ENCODE peak calls at places on chromosomes 1 and 21, in seven cellular contexts. L is breast epithelium, K is Peyer's patch, X is A549, F is HepG2, C is esophagus squamous epithelium, J is stomach. P is an unnamed sample.

GRCh38 chr21:15001773-15002647 is 62.8 kb downstream of the NRIP1 start:
- DNase-seq in L (no peak), K (no peak), X (no peak), F (no peak), C (no peak), J (no peak), P (no peak)

GRCh38 chr1:54671985-54672608 is 30.5 kb downstream of the MROH7 start:
- DNase-seq in L (no peak), K (peak; percentile 66), X (peak; percentile 47), F (peak; percentile 44), C (no peak), J (peak; percentile 66), P (no peak)

GRCh38 chr1:68331117-68331865 is 99.0 kb upstream of the WLS start:
- DNase-seq in L (no peak), K (no peak), X (no peak), F (no peak), C (no peak), J (no peak), P (no peak)

GRCh38 chr1:2321258-2321657 is 70.1 kb downstream of the MORN1 start:
- DNase-seq in L (no peak), K (no peak), X (no peak), F (no peak), C (no peak), J (no peak), P (no peak)

GRCh38 chr1:3910769-3911520 is 10.9 kb upstream of the C1orf174 start:
- DNase-seq in L (peak; percentile 78), K (peak; percentile 86), X (peak; percentile 70), F (peak; percentile 57), C (no peak), J (peak; percentile 83), P (peak; percentile 63)

GRCh38 chr1:230753586-230754251 is 6.5 kb downstream of the CAPN9 start:
- DNase-seq in L (no peak), K (peak; percentile 86), X (no peak), F (peak; percentile 30), C (no peak), J (peak; percentile 74), P (peak; percentile 62)

GRCh38 chr1:232378266-232379041 is 251.5 kb downstream of the SIPA1L2 start:
- DNase-seq in L (no peak), K (no peak), X (no peak), F (no peak), C (no peak), J (peak; percentile 37), P (peak; percentile 45)

GRCh38 chr1:167060141-167061072 is 29.8 kb downstream of the GPA33 start:
- DNase-seq in L (no peak), K (no peak), X (no peak), F (no peak), C (no peak), J (no peak), P (no peak)

GRCh38 chr21:39083377-39084008 is 99.8 kb downstream of the PSMG1 start:
- DNase-seq in L (no peak), K (no peak), X (no peak), F (no peak), C (no peak), J (peak; percentile 41), P (no peak)

GRCh38 chr1:178664278-178664677 is 60.8 kb upstream of the RALGPS2 start:
- DNase-seq in L (no peak), K (no peak), X (no peak), F (no peak), C (no peak), J (no peak), P (no peak)

GRCh38 chr1:97849350-97850339 is 71.2 kb downstream of the DPYD start:
- DNase-seq in L (no peak), K (no peak), X (peak; percentile 31), F (no peak), C (no peak), J (no peak), P (no peak)

DNA sequence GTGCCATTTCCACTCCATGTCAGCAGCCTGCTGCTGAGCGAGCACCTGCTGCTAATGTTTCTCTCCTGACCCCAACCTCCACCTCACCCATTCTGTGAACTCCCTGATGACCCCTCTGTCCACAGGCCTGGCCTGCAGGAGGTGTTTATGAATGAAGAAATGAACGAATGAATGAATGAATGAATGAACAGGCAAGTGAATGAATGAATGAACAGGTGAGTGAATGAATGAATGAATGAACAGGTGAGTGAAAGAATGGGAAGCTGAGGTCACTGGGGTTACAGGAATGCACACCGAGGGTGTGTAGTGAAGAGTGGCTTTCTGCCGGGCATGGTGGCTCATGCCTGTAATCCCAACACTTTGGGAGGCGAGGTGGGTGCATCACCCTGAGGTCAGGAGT is 173.4 kb downstream of the IGSF21 start:
- DNase-seq in L (no peak), K (no peak), X (no peak), F (no peak), C (no peak), J (no peak), P (no peak)
- TF ChIP-seq POLR2A in L (no peak), K (no peak), X (no peak), F (no peak), C (no peak), J (no peak), P (no peak)

GRCh38 chr21:41965045-41965444 is 11.2 kb upstream of the C2CD2 start:
- DNase-seq in L (peak; percentile 10), K (peak; percentile 22), X (no peak), F (no peak), C (no peak), J (no peak), P (no peak)

GRCh38 chr21:41967708-41968107 is 13.9 kb upstream of the C2CD2 start:
- DNase-seq in L (peak; percentile 20), K (peak; percentile 15), X (no peak), F (no peak), C (no peak), J (no peak), P (no peak)

GRCh38 chr21:41966872-41967621 is 13.2 kb upstream of the C2CD2 start:
- DNase-seq in L (peak; percentile 22), K (peak; percentile 19), X (no peak), F (no peak), C (no peak), J (no peak), P (no peak)

GRCh38 chr21:41965447-41966340 is 11.9 kb upstream of the C2CD2 start:
- DNase-seq in L (peak; percentile 42), K (peak; percentile 23), X (no peak), F (no peak), C (no peak), J (no peak), P (no peak)

DNA sequence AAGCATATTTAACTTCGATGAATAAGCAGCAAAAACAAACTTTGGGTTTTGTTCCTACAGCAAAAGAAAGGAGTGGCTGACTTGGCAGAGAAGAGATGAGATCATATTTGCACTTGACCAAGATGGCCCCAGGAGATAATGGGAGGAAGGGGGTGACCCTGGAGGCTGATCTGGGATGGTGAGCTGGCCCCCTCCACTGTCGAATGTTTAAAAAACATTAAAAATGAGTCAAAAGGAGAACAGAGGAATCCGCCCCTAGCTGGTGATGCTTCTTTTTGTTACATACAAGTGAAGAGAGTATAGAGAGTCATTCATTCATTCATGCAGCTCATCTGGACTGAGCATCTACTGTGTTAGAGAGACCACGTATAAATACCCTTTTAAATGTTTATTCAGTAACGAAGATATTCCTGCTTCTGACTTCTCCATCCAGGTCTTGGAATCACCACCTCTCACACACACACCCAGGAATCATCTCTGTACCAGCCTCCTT is 12.6 kb upstream of the C2CD2 start:
- DNase-seq in L (no peak), K (peak; percentile 7), X (no peak), F (no peak), C (no peak), J (no peak), P (no peak)
- H3K4me1 ChIP-seq in L (no peaks in the 10 kb centered on the region), K (no peaks in the 10 kb centered on the region), X (peaks cover 14% of the 10 kb centered on the region), F (peaks cover 46% of the 10 kb centered on the region), C (peaks cover 51% of the 10 kb centered on the region), J (peaks cover 11% of the 10 kb centered on the region), P (no peaks in the 10 kb centered on the region)

GRCh38 chr1:24648919-24649318 is 5.8 kb downstream of the SRRM1 start:
- DNase-seq in L (no peak), K (no peak), X (no peak), F (no peak), C (no peak), J (no peak), P (no peak)
- H3K27ac ChIP-seq in L (no peak overlapping the region), K (no peak overlapping the region), X (no peak overlapping the region), F (no peak overlapping the region), C (no peak overlapping the region), J (no peak overlapping the region), P (no peak overlapping the region)

GRCh38 chr1:161771973-161772372 is 5.9 kb downstream of the ATF6 start:
- DNase-seq in L (no peak), K (no peak), X (no peak), F (no peak), C (no peak), J (no peak), P (no peak)

GRCh38 chr1:161770250-161770649 is 4.1 kb downstream of the ATF6 start:
- DNase-seq in L (no peak), K (no peak), X (no peak), F (no peak), C (no peak), J (no peak), P (no peak)

GRCh38 chr1:161773791-161774190 is 7.7 kb downstream of the ATF6 start:
- DNase-seq in L (no peak), K (no peak), X (no peak), F (no peak), C (no peak), J (no peak), P (no peak)

GRCh38 chr1:161771166-161771565 is 5.0 kb downstream of the ATF6 start:
- DNase-seq in L (no peak), K (no peak), X (no peak), F (no peak), C (no peak), J (no peak), P (no peak)

GRCh38 chr1:161772397-161772796 is 6.3 kb downstream of the ATF6 start:
- DNase-seq in L (no peak), K (no peak), X (no peak), F (no peak), C (no peak), J (no peak), P (no peak)
- TF ChIP-seq POLR2A in L (no peak), K (no peak), X (no peak), F (no peak), C (no peak), J (no peak), P (no peak)

GRCh38 chr21:44872568-44873355 is 728 bp downstream of the PTTG1IP start:
- DNase-seq in L (no peak), K (peak; percentile 70), X (no peak), F (no peak), C (no peak), J (peak; percentile 38), P (no peak)
- H3K4me1 ChIP-seq in L (peaks cover 35% of the 10 kb centered on the region), K (peaks cover 9% of the 10 kb centered on the region), X (peaks cover 52% of the 10 kb centered on the region), F (peaks cover 74% of the 10 kb centered on the region), C (peaks cover 82% of the 10 kb centered on the region), J (peaks cover 65% of the 10 kb centered on the region), P (peaks cover 54% of the 10 kb centered on the region)

GRCh38 chr1:41021526-41022308 is at the start of gene SLFNL1:
- DNase-seq in L (no peak), K (no peak), X (no peak), F (no peak), C (no peak), J (no peak), P (peak; percentile 46)
- H3K27ac ChIP-seq in L (no peak within 1 kb of the TSS), K (no peak within 1 kb of the TSS), X (no peak within 1 kb of the TSS), F (no peak within 1 kb of the TSS), C (no peak within 1 kb of the TSS), J (no peak within 1 kb of the TSS), P (peak within 1 kb of the TSS; percentile 45)

GRCh38 chr21:46507562-46507961 is 48.9 kb downstream of the DIP2A start:
- DNase-seq in L (no peak), K (no peak), X (no peak), F (no peak), C (no peak), J (no peak), P (no peak)
- TF ChIP-seq POLR2A in L (no peak), K (no peak), X (no peak), F (no peak), C (no peak), J (no peak), P (no peak)

P was measured in heart left ventricle.